ENCODE peak calls at places on chromosomes 6 and 20, in seven cellular contexts. U is testis, N is H9, J is IMR-90, F is mammary epithelial cell, B is GM23338, M is body of pancreas. Q is an unnamed sample.

GRCh38 chr20:50193169-50193850 is 2.7 kb downstream of the CEBPB start:
- DNase-seq in U (no peak), M (peak; percentile 55), F (peak; percentile 45), N (peak; percentile 29), B (no peak), J (peak; percentile 73), Q (no peak)

GRCh38 chr20:35539756-35540212 is 2.1 kb upstream of the ERGIC3 start:
- DNase-seq in B (peak; percentile 95), F (no peak), U (peak; percentile 75), M (peak; percentile 59), J (no peak), N (peak; percentile 94), Q (no peak)

GRCh38 chr20:39775110-39775509 is 813.0 kb downstream of the DHX35 start:
- DNase-seq in N (no peak), M (peak; percentile 66), U (peak; percentile 63), F (peak; percentile 41), J (no peak), B (no peak), Q (peak; percentile 26)

GRCh38 chr6:77876300-77876699 is 223.5 kb downstream of the MEI4 start:
- DNase-seq in N (no peak), J (no peak), U (no peak), B (no peak), F (peak; percentile 61), M (no peak), Q (no peak)

GRCh38 chr20:37833172-37833915 is 69.6 kb upstream of the VSTM2L start:
- DNase-seq in M (no peak), U (no peak), J (no peak), B (no peak), N (no peak), F (no peak), Q (no peak)

GRCh38 chr6:111874030-111874425 is 776 bp upstream of the FYN start:
- DNase-seq in N (no peak), U (peak; percentile 33), M (no peak), J (peak; percentile 20), F (no peak), B (peak; percentile 47), Q (no peak)

GRCh38 chr6:13787146-13787545 is 27.2 kb downstream of the MCUR1 start:
- DNase-seq in U (no peak), J (peak; percentile 21), B (peak; percentile 28), N (no peak), F (no peak), M (no peak), Q (no peak)

GRCh38 chr6:55293116-55293515 is 34.2 kb upstream of the GFRAL start:
- DNase-seq in F (no peak), J (peak; percentile 31), U (peak; percentile 21), N (no peak), B (peak; percentile 67), M (no peak), Q (no peak)

GRCh38 chr6:131914967-131915751 is 36.0 kb downstream of the CCN2 start:
- DNase-seq in M (peak; percentile 80), B (peak; percentile 82), F (peak; percentile 61), J (peak; percentile 89), U (peak; percentile 87), N (peak; percentile 50), Q (peak; percentile 73)

GRCh38 chr6:43011207-43011606 is 2.5 kb downstream of the MEA1 start:
- DNase-seq in U (no peak), M (no peak), B (peak; percentile 51), N (peak; percentile 41), J (no peak), F (no peak), Q (no peak)

GRCh38 chr6:43006251-43006650 is 7.5 kb downstream of the MEA1 start:
- DNase-seq in F (no peak), U (no peak), J (no peak), N (no peak), M (no peak), B (no peak), Q (no peak)

GRCh38 chr6:43012364-43012763 is 1.4 kb downstream of the MEA1 start:
- DNase-seq in N (no peak), B (no peak), F (no peak), J (no peak), M (no peak), U (no peak), Q (no peak)

GRCh38 chr6:43007126-43007525 is 6.6 kb downstream of the MEA1 start:
- DNase-seq in N (no peak), F (no peak), B (no peak), J (no peak), U (no peak), M (no peak), Q (no peak)

GRCh38 chr6:43009124-43009523 is 4.6 kb downstream of the MEA1 start:
- DNase-seq in U (peak; percentile 85), N (no peak), F (no peak), J (peak; percentile 27), B (peak; percentile 50), M (peak; percentile 23), Q (no peak)
- TF ChIP-seq CTCF in U (peak; percentile 45), N (peak; percentile 54), F (peak; percentile 48), J (peak; percentile 40), B (peak; percentile 48), M (no peak), Q (no peak)

GRCh38 chr6:912871-913663 is 220.1 kb upstream of the EXOC2 start:
- DNase-seq in U (peak; percentile 59), B (peak; percentile 78), F (peak; percentile 7), J (peak; percentile 47), N (peak; percentile 85), M (peak; percentile 74), Q (no peak)
- TF ChIP-seq CTCF in U (peak; percentile 31), B (peak; percentile 54), F (peak; percentile 81), J (peak; percentile 69), N (peak; percentile 73), M (peak; percentile 41), Q (no peak)

DNA sequence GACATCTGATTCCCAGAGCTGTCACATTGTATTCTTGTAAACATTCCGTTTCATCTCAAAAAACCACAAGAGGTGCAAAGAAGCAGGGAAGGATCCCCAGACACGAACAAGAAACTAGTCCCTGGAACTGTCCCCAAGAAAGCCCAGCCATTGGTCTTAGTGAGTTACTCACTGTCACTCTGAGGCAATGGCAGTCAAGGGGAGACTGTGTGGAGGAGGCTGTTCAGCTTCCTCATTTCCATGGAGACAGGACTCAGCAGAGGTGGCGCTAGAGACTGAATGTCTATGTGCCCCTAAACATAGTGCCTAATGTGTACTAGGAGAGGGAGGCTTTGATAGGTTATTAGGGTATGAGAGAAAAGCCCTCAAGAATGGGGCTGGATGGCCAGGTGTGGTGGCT is 11.1 kb downstream of the ULBP1 start:
- DNase-seq in M (no peak), N (no peak), J (no peak), B (peak; percentile 43), F (no peak), U (no peak), Q (no peak)
- TF ChIP-seq CTCF in M (no peak), N (no peak), J (no peak), B (no peak), F (no peak), U (no peak), Q (no peak)

GRCh38 chr6:138307816-138308727 is 69.6 kb upstream of the SMIM28 start:
- DNase-seq in U (no peak), N (no peak), B (peak; percentile 28), M (peak; percentile 63), F (no peak), J (no peak), Q (no peak)
- TF ChIP-seq CTCF in U (no peak), N (no peak), B (no peak), M (no peak), F (no peak), J (no peak), Q (no peak)

GRCh38 chr6:108115598-108116058 is 41.1 kb upstream of the OSTM1 start:
- DNase-seq in F (peak; percentile 25), N (peak; percentile 69), U (peak; percentile 42), B (peak; percentile 80), M (peak; percentile 70), J (peak; percentile 11), Q (no peak)
- TF ChIP-seq CTCF in F (peak; percentile 64), N (peak; percentile 60), U (no peak), B (peak; percentile 65), M (no peak), J (peak; percentile 26), Q (no peak)

GRCh38 chr20:44016525-44016924 is 101.9 kb downstream of the TOX2 start:
- DNase-seq in U (no peak), B (no peak), F (no peak), N (peak; percentile 3), M (no peak), J (no peak), Q (no peak)

GRCh38 chr20:44018684-44019637 is 104.3 kb downstream of the TOX2 start:
- DNase-seq in J (no peak), M (no peak), U (no peak), F (no peak), N (no peak), B (no peak), Q (no peak)

GRCh38 chr20:44017905-44018683 is 103.4 kb downstream of the TOX2 start:
- DNase-seq in U (peak; percentile 38), M (peak; percentile 75), B (no peak), N (no peak), F (peak; percentile 87), J (peak; percentile 93), Q (no peak)

GRCh38 chr20:44015733-44016103 is 101.1 kb downstream of the TOX2 start:
- DNase-seq in M (no peak), N (no peak), J (no peak), F (no peak), U (no peak), B (no peak), Q (no peak)

DNA sequence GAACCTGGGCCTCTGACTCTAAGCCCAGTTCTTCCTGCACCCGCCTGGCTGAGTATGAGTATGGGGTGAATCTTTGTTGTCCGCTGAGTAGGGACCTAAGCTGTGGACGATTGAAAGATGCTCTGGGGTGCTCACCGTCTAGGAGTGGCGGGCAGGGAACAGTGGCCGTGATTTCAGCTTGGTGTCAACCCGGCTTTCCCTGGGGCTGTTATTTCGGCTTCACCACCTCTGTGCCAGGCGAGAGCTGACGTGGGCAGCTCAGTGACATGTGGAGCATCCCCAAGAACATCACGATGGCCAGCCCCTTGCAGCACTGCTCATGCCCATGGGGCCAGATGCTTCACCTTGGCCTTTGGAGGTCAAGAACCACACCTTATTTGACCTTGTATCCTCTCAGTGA is 102.6 kb downstream of the TOX2 start:
- DNase-seq in B (no peak), U (no peak), M (no peak), J (no peak), F (no peak), N (no peak), Q (no peak)
- TF ChIP-seq CTCF in B (no peak), U (no peak), M (no peak), J (no peak), F (no peak), N (no peak), Q (no peak)

GRCh38 chr6:30447237-30447636 is 42.1 kb upstream of the HLA-E start:
- DNase-seq in U (no peak), N (peak; percentile 83), F (no peak), B (peak; percentile 92), M (no peak), J (peak; percentile 8), Q (no peak)
- TF ChIP-seq CTCF in U (no peak), N (peak; percentile 71), F (peak; percentile 27), B (peak; percentile 59), M (no peak), J (peak; percentile 7), Q (no peak)